ENCODE peak calls at places on chromosomes 6 and 20, in nine cellular contexts. B is breast epithelium, J is cardiac fibroblast, L is HCEC 1CT, E is neural crest cell, T is heart right ventricle, O is NCI-H524, X is endothelial cell, S is Right ventricle myocardium superior. N is an unnamed sample.

GRCh38 chr6:131122007-131122406 is 13.3 kb upstream of the AKAP7 start:
- DNase-seq in B (no peak), J (no peak), L (peak), E (no peak), T (no peak), O (no peak), X (no peak), S (no peak), N (no peak)

GRCh38 chr6:147906361-147906760 is 397.9 kb downstream of the SAMD5 start:
- DNase-seq in B (no peak), J (peak), L (peak), E (no peak), T (no peak), O (peak), X (no peak), S (no peak), N (no peak)

GRCh38 chr6:156841508-156841907 is 64.3 kb downstream of the ARID1B start:
- DNase-seq in B (no peak), J (no peak), L (no peak), E (no peak), T (no peak), O (no peak), X (no peak), S (no peak), N (no peak)

GRCh38 chr6:162229093-162229492 is 498.5 kb downstream of the PRKN start:
- DNase-seq in B (no peak), J (no peak), L (no peak), E (no peak), T (no peak), O (no peak), X (no peak), S (no peak), N (no peak)

GRCh38 chr6:167872538-167873210 is 46.0 kb downstream of the AFDN start:
- DNase-seq in B (no peak), J (peak), L (no peak), E (no peak), T (no peak), O (no peak), X (no peak), S (no peak), N (no peak)

GRCh38 chr20:25025986-25026605 is 31.8 kb downstream of the ACSS1 start:
- DNase-seq in B (no peak), J (no peak), L (no peak), E (no peak), T (no peak), O (no peak), X (no peak), S (no peak), N (no peak)

GRCh38 chr20:41627001-41627400 is 8.8 kb upstream of the CHD6 start:
- DNase-seq in B (no peak), J (no peak), L (no peak), E (no peak), T (no peak), O (no peak), X (no peak), S (no peak), N (no peak)

GRCh38 chr6:32082951-32083350 is 26.2 kb downstream of the TNXB start:
- DNase-seq in B (no peak), J (peak), L (peak), E (no peak), T (peak), O (no peak), X (no peak), S (peak), N (no peak)

GRCh38 chr6:140178550-140179334 is 804.3 kb upstream of the CITED2 start:
- DNase-seq in B (no peak), J (peak), L (peak), E (no peak), T (no peak), O (no peak), X (no peak), S (no peak), N (no peak)

GRCh38 chr20:57087102-57087501 is 179.3 kb downstream of the BMP7 start:
- DNase-seq in B (no peak), J (no peak), L (no peak), E (no peak), T (no peak), O (no peak), X (no peak), S (no peak), N (no peak)

GRCh38 chr20:44746367-44747165 is 901 bp downstream of the KCNK15 start:
- DNase-seq in B (no peak), J (no peak), L (no peak), E (no peak), T (no peak), O (peak), X (no peak), S (no peak), N (no peak)

GRCh38 chr20:16647875-16648597 is 74.8 kb upstream of the KIF16B start:
- DNase-seq in B (no peak), J (no peak), L (no peak), E (no peak), T (no peak), O (peak), X (no peak), S (no peak), N (no peak)

GRCh38 chr6:116405663-116406329 is 35.0 kb downstream of the DSE start:
- DNase-seq in B (no peak), J (peak), L (peak), E (no peak), T (no peak), O (no peak), X (no peak), S (no peak), N (no peak)

GRCh38 chr6:34489229-34489805 is 23.4 kb downstream of the PACSIN1 start:
- DNase-seq in B (no peak), J (no peak), L (no peak), E (no peak), T (no peak), O (no peak), X (no peak), S (no peak), N (no peak)

GRCh38 chr20:57167971-57168693 is 98.3 kb downstream of the BMP7 start:
- DNase-seq in B (no peak), J (no peak), L (no peak), E (no peak), T (peak), O (no peak), X (no peak), S (peak), N (no peak)

GRCh38 chr6:24910850-24911712 is 24.7 kb downstream of the RIPOR2 start:
- DNase-seq in B (peak), J (peak), L (no peak), E (peak), T (peak), O (peak), X (peak), S (peak), N (no peak)

GRCh38 chr6:161544801-161545490 is 271.1 kb upstream of the AGPAT4 start:
- DNase-seq in B (no peak), J (no peak), L (no peak), E (no peak), T (no peak), O (no peak), X (no peak), S (no peak), N (no peak)

GRCh38 chr6:163414117-163414366 is 476 bp upstream of the QKI start:
- DNase-seq in B (no peak), J (no peak), L (no peak), E (no peak), T (no peak), O (no peak), X (no peak), S (no peak), N (no peak)

GRCh38 chr6:101226677-101227135 is 166.8 kb upstream of the GRIK2 start:
- DNase-seq in B (no peak), J (peak), L (peak), E (peak), T (no peak), O (peak), X (peak), S (no peak), N (no peak)

GRCh38 chr6:149440735-149441662 is 40.9 kb downstream of the SUMO4 start:
- DNase-seq in B (no peak), J (no peak), L (peak), E (no peak), T (no peak), O (no peak), X (no peak), S (no peak), N (no peak)

GRCh38 chr6:31383149-31383548 is 20.2 kb upstream of the MICA start:
- DNase-seq in B (no peak), J (peak), L (peak), E (no peak), T (no peak), O (no peak), X (no peak), S (no peak), N (no peak)

GRCh38 chr20:1816384-1817381 is 78.5 kb upstream of the SIRPA start:
- DNase-seq in B (peak), J (peak), L (peak), E (no peak), T (no peak), O (no peak), X (no peak), S (no peak), N (peak)

GRCh38 chr20:5864873-5865582 is 85.3 kb downstream of the TRMT6 start:
- DNase-seq in B (no peak), J (peak), L (peak), E (no peak), T (no peak), O (no peak), X (no peak), S (no peak), N (no peak)

GRCh38 chr6:121732641-121733040 is 297.2 kb downstream of the GJA1 start:
- DNase-seq in B (no peak), J (peak), L (peak), E (no peak), T (no peak), O (no peak), X (no peak), S (no peak), N (no peak)

GRCh38 chr6:15986027-15986629 is 142.8 kb upstream of the MYLIP start:
- DNase-seq in B (no peak), J (no peak), L (no peak), E (no peak), T (no peak), O (no peak), X (no peak), S (no peak), N (no peak)

GRCh38 chr6:147506704-147507114 is 1.8 kb upstream of the SAMD5 start:
- DNase-seq in B (peak), J (peak), L (peak), E (peak), T (peak), O (peak), X (peak), S (peak), N (no peak)

GRCh38 chr6:151313060-151313459 is 73.3 kb downstream of the AKAP12 start:
- DNase-seq in B (no peak), J (peak), L (no peak), E (no peak), T (no peak), O (peak), X (no peak), S (no peak), N (no peak)

N was measured in cerebellar nuclear complex.